ENCODE peak calls at places on chromosomes 4 and X, in five cellular contexts. H, T, F, E and D are unnamed samples.

GRCh38 chr4:67035986-67036385 is 509.3 kb downstream of the CENPC start:
- DNase-seq in T (no peak), F (no peak), H (no peak), E (peak; percentile 31), D (no peak)

GRCh38 chr4:98903963-98904362 is 25.0 kb downstream of the EIF4E start:
- DNase-seq in H (no peak), E (no peak), T (no peak), F (no peak), D (no peak)

GRCh38 chr4:188297873-188298272 is 158.6 kb downstream of the TRIML1 start:
- DNase-seq in F (no peak), E (no peak), H (no peak), T (no peak), D (peak; percentile 82)

GRCh38 chr4:75995727-75996126 is 5.0 kb upstream of the SDAD1 start:
- DNase-seq in H (no peak), F (no peak), T (no peak), E (peak; percentile 33), D (peak; percentile 66)

GRCh38 chr4:145533011-145533410 is 51.4 kb downstream of the SMAD1 start:
- DNase-seq in F (no peak), E (peak; percentile 34), H (no peak), T (no peak), D (peak; percentile 13)

GRCh38 chr4:183721207-183722081 is 62.4 kb downstream of the TRAPPC11 start:
- DNase-seq in H (peak; percentile 92), E (peak; percentile 6), T (no peak), F (peak; percentile 88), D (peak; percentile 63)

GRCh38 chr4:101954351-101954750 is 163.8 kb downstream of the BANK1 start:
- DNase-seq in E (peak; percentile 9), H (no peak), F (no peak), T (no peak), D (no peak)

GRCh38 chr4:174173360-174173759 is 110.1 kb downstream of the FBXO8 start:
- DNase-seq in F (no peak), T (no peak), E (no peak), H (no peak), D (no peak)

GRCh38 chrX:1435241-1435900 is 17.3 kb downstream of the ASMTL start:
- DNase-seq in F (peak; percentile 46), H (no peak), E (no peak), T (no peak), D (no peak)

GRCh38 chrX:29687687-29688086 is 527.7 kb upstream of the MAGEB2 start:
- DNase-seq in E (peak; percentile 57), H (no peak), T (no peak), F (no peak), D (peak; percentile 69)

GRCh38 chr4:122700178-122700725 is 32.3 kb upstream of the BBS12 start:
- DNase-seq in H (peak; percentile 52), E (peak; percentile 49), T (no peak), F (no peak), D (peak; percentile 67)

GRCh38 chr4:76764251-76764650 is 133.7 kb downstream of the SOWAHB start:
- DNase-seq in H (no peak), E (peak; percentile 83), T (no peak), F (no peak), D (peak; percentile 73)

GRCh38 chrX:17375361-17375630 is 296 bp downstream of the NHS start:
- DNase-seq in E (no peak), F (no peak), T (no peak), H (no peak), D (no peak)

GRCh38 chr4:182143086-182143821 is 99.9 kb upstream of the TENM3 start:
- DNase-seq in E (peak; percentile 37), H (no peak), T (no peak), F (no peak), D (peak; percentile 55)

GRCh38 chr4:87239821-87240220 is 19.4 kb upstream of the KLHL8 start:
- DNase-seq in E (no peak), H (no peak), T (no peak), F (no peak), D (no peak)

GRCh38 chr4:16123356-16124084 is 39.7 kb upstream of the PROM1 start:
- DNase-seq in T (peak; percentile 42), F (no peak), E (no peak), H (no peak), D (no peak)

GRCh38 chr4:15918484-15919129 is 19.9 kb downstream of the FGFBP1 start:
- DNase-seq in E (no peak), T (no peak), F (no peak), H (no peak), D (no peak)

GRCh38 chr4:174461438-174462106 is 60.7 kb downstream of the HPGD start:
- DNase-seq in H (peak; percentile 57), T (no peak), E (no peak), F (no peak), D (peak; percentile 29)

GRCh38 chrX:108312938-108313337 is 125.3 kb downstream of the COL4A6 start:
- DNase-seq in F (no peak), T (peak; percentile 69), E (peak; percentile 61), H (peak; percentile 62), D (peak; percentile 69)

GRCh38 chr4:114398386-114398785 is 200.2 kb upstream of the UGT8 start:
- DNase-seq in H (no peak), F (no peak), E (no peak), T (no peak), D (no peak)

GRCh38 chrX:151828434-151829080 is 84.1 kb upstream of the MAGEA4 start:
- DNase-seq in T (no peak), E (peak; percentile 59), F (no peak), H (no peak), D (peak; percentile 31)

GRCh38 chrX:34918856-34919255 is 23.7 kb upstream of the FAM47B start:
- DNase-seq in F (no peak), T (no peak), H (no peak), E (peak; percentile 40), D (peak; percentile 73)

GRCh38 chr4:186225848-186226247 is 1.5 kb upstream of the KLKB1 start:
- DNase-seq in E (no peak), T (no peak), F (no peak), H (no peak), D (no peak)

GRCh38 chrX:70434914-70435586 is 9.6 kb upstream of the DLG3 start:
- DNase-seq in F (no peak), E (peak; percentile 43), H (no peak), T (peak; percentile 84), D (peak; percentile 18)

GRCh38 chrX:78545233-78545632 is 113.9 kb downstream of the RTL3 start:
- DNase-seq in H (peak; percentile 47), E (no peak), F (no peak), T (no peak), D (no peak)

GRCh38 chrX:27186671-27187070 is 276.5 kb downstream of the PPP4R3C start:
- DNase-seq in E (no peak), H (no peak), T (no peak), F (no peak), D (peak; percentile 32)

GRCh38 chr4:159422626-159423025 is 319.7 kb downstream of the RAPGEF2 start:
- DNase-seq in F (no peak), T (no peak), H (no peak), E (no peak), D (no peak)

GRCh38 chr4:149999485-150000074 is 78.7 kb upstream of the DCLK2 start:
- DNase-seq in E (peak; percentile 73), F (no peak), T (no peak), H (no peak), D (peak; percentile 80)

GRCh38 chrX:23902419-23902818 is 5.3 kb downstream of the APOO start:
- DNase-seq in F (no peak), H (no peak), T (no peak), E (peak; percentile 30), D (peak; percentile 72)

GRCh38 chr4:6953751-6954380 is 44.2 kb downstream of the TBC1D14 start:
- DNase-seq in T (peak; percentile 96), H (peak; percentile 54), E (peak; percentile 68), F (peak; percentile 83), D (peak; percentile 81)

GRCh38 chr4:121071640-121072037 is 696 bp downstream of the NDNF start:
- DNase-seq in T (no peak), H (no peak), F (no peak), E (no peak), D (no peak)

GRCh38 chr4:123843137-123843536 is 446.5 kb downstream of the SPRY1 start:
- DNase-seq in H (no peak), T (no peak), F (no peak), E (no peak), D (peak; percentile 59)

GRCh38 chr4:123505457-123506310 is 109.1 kb downstream of the SPRY1 start:
- DNase-seq in T (peak; percentile 87), H (peak; percentile 51), E (peak; percentile 68), F (peak; percentile 84), D (peak; percentile 60)

GRCh38 chr4:28432348-28433025 is 1571.8 kb downstream of the STIM2 start:
- DNase-seq in H (no peak), T (no peak), F (no peak), E (no peak), D (no peak)

GRCh38 chr4:108094923-108095482 is 73.7 kb downstream of the LEF1 start:
- DNase-seq in F (no peak), T (no peak), E (no peak), H (no peak), D (no peak)

GRCh38 chr4:38090450-38091246 is 130.4 kb downstream of the PTTG2 start:
- DNase-seq in T (no peak), F (no peak), H (no peak), E (no peak), D (no peak)

GRCh38 chr4:89152972-89153371 is 41.6 kb downstream of the TIGD2 start:
- DNase-seq in E (no peak), T (no peak), F (no peak), H (no peak), D (no peak)

GRCh38 chrX:43964936-43965335 is 8.3 kb downstream of the NDP start:
- DNase-seq in H (no peak), F (no peak), T (no peak), E (no peak), D (peak; percentile 64)

DNA sequence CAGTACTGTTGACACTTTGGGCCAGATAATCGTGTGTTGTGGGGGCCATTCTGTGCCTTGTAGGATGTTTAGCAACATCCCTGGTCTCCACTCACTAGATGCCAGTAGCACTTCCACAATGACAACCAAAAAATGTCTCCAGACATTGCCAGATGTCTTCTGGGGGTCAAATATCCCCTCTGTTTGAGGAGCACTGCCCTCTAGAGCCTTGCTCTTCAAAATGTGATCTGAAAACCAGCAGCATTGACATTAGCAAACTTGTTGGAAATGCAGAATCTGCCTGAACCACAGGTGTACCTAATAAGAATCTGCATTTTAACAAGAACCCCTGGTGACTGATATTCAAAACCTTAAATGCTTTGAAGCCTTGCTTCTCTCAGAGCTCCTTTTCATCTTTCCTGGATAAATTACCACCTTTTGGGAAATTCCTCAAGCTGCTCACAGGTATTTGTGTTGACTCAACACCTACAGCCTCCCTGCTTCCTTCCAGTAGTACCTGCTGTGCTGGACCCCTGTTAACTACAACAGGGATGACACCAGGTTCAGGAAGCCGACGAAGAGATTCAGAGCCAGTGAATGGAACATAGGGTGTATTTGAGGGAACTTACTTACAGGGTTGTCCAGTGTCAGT is 459.0 kb upstream of the NR3C2 start:
- DNase-seq in E (no peak), H (no peak), T (no peak), F (no peak), D (no peak)
- TF ChIP-seq CTCF in E (no peak), H (no peak), T (no peak), F (no peak), D (no peak)

GRCh38 chr4:127632420-127633403 is at the start of gene INTU:
- DNase-seq in E (peak; percentile 96), H (peak; percentile 93), F (peak; percentile 95), T (peak; percentile 97), D (peak; percentile 95)
- H3K4me3 ChIP-seq in E (peak within 1 kb of the TSS; percentile 93), H (peak within 1 kb of the TSS; percentile 61), F (peak within 1 kb of the TSS; percentile 68), T (peak within 1 kb of the TSS; percentile 50), D (peak within 1 kb of the TSS; percentile 98)

GRCh38 chr4:92735025-92735665 is 431.4 kb downstream of the GRID2 start:
- DNase-seq in E (no peak), F (no peak), T (no peak), H (no peak), D (no peak)
- TF ChIP-seq CTCF in E (no peak), F (no peak), T (no peak), H (no peak), D (no peak)

GRCh38 chrX:22742174-22742573 is 257.6 kb upstream of the DDX53 start:
- DNase-seq in H (no peak), F (no peak), E (peak; percentile 64), T (no peak), D (peak; percentile 91)
- H3K4me3 ChIP-seq in H (no peak overlapping the region), F (no peak overlapping the region), E (no peak overlapping the region), T (no peak overlapping the region), D (no peak overlapping the region)